ENCODE peak calls at places on chromosomes 6 and 20, in four cellular contexts. One of them, this sample, is unnamed.

GRCh38 chr6:157756708-157757429 is 66.2 kb upstream of the SNX9 start:
- DNase-seq in stomach: peak; percentile 93
- DNase-seq in gastrocnemius medialis: peak; percentile 72
- DNase-seq in body of pancreas: peak; percentile 94
- DNase-seq in this sample: peak; percentile 95

GRCh38 chr6:34528996-34529664 is 27.0 kb downstream of the SPDEF start:
- DNase-seq in stomach: no peak
- DNase-seq in gastrocnemius medialis: no peak
- DNase-seq in body of pancreas: no peak
- DNase-seq in this sample: no peak

GRCh38 chr6:144415835-144416237 is 130.7 kb downstream of the UTRN start:
- DNase-seq in stomach: no peak
- DNase-seq in gastrocnemius medialis: no peak
- DNase-seq in body of pancreas: no peak
- DNase-seq in this sample: no peak

GRCh38 chr20:51495921-51496545 is 46.5 kb downstream of the NFATC2 start:
- DNase-seq in stomach: no peak
- DNase-seq in gastrocnemius medialis: no peak
- DNase-seq in body of pancreas: no peak
- DNase-seq in this sample: no peak

GRCh38 chr6:8627085-8627861 is 191.9 kb upstream of the SLC35B3 start:
- DNase-seq in stomach: no peak
- DNase-seq in gastrocnemius medialis: no peak
- DNase-seq in body of pancreas: no peak
- DNase-seq in this sample: no peak

GRCh38 chr6:18022398-18023231 is 35.2 kb upstream of the KIF13A start:
- DNase-seq in stomach: no peak
- DNase-seq in gastrocnemius medialis: no peak
- DNase-seq in body of pancreas: no peak
- DNase-seq in this sample: no peak

GRCh38 chr6:18314317-18314997 is 50.1 kb upstream of the DEK start:
- DNase-seq in stomach: no peak
- DNase-seq in gastrocnemius medialis: no peak
- DNase-seq in body of pancreas: no peak
- DNase-seq in this sample: no peak

GRCh38 chr20:34190679-34191090 is 50.5 kb upstream of the ASIP start:
- DNase-seq in stomach: peak; percentile 68
- DNase-seq in gastrocnemius medialis: peak; percentile 53
- DNase-seq in body of pancreas: peak; percentile 78
- DNase-seq in this sample: peak; percentile 52

GRCh38 chr6:89794324-89794723 is 25.3 kb downstream of the MDN1 start:
- DNase-seq in stomach: no peak
- DNase-seq in gastrocnemius medialis: no peak
- DNase-seq in body of pancreas: no peak
- DNase-seq in this sample: no peak

GRCh38 chr6:12012566-12013367 is 655 bp downstream of the HIVEP1 start:
- DNase-seq in stomach: peak; percentile 64
- DNase-seq in gastrocnemius medialis: peak; percentile 41
- DNase-seq in body of pancreas: peak; percentile 83
- DNase-seq in this sample: no peak

DNA sequence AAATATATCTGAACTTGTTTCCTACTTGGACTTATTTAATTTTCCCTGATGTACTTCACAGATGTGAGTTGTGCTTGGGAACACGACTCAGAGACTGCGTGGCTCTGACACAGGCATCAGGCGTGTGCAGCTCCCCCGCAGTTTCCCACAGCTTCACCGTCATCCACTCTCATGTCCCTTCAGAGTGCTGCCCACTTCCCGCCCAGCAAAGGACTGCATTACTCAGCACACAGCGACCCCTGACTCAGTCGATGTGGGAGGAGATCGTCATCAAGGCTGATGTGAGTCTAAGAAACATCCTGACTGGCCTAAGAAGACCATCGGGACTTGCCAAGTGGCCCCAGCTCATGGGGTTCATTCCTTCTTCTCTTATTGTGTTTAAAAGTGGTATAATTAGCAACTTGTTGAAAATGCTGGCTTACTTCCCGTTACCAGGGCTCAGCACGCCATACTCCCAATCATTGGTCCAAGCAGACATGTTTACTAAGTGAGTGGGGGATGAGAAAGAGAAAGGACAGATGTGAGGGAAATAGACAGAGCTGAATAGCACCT is 539.4 kb upstream of the JARID2 start:
- DNase-seq in stomach: no peak
- DNase-seq in gastrocnemius medialis: peak; percentile 39
- DNase-seq in body of pancreas: peak; percentile 25
- DNase-seq in this sample: no peak
- TF ChIP-seq POLR2A in stomach: no peak
- TF ChIP-seq POLR2A in gastrocnemius medialis: no peak
- TF ChIP-seq POLR2A in body of pancreas: no peak
- TF ChIP-seq POLR2A in this sample: no peak

GRCh38 chr6:10426781-10427279 is 12.0 kb upstream of the TFAP2A start:
- DNase-seq in stomach: no peak
- DNase-seq in gastrocnemius medialis: no peak
- DNase-seq in body of pancreas: no peak
- DNase-seq in this sample: no peak

GRCh38 chr6:10425973-10426780 is 11.3 kb upstream of the TFAP2A start:
- DNase-seq in stomach: peak; percentile 55
- DNase-seq in gastrocnemius medialis: no peak
- DNase-seq in body of pancreas: peak; percentile 57
- DNase-seq in this sample: no peak

GRCh38 chr6:10433322-10433721 is 18.4 kb upstream of the TFAP2A start:
- DNase-seq in stomach: no peak
- DNase-seq in gastrocnemius medialis: no peak
- DNase-seq in body of pancreas: no peak
- DNase-seq in this sample: no peak

GRCh38 chr6:10431423-10432164 is 16.7 kb upstream of the TFAP2A start:
- DNase-seq in stomach: no peak
- DNase-seq in gastrocnemius medialis: no peak
- DNase-seq in body of pancreas: no peak
- DNase-seq in this sample: no peak

DNA sequence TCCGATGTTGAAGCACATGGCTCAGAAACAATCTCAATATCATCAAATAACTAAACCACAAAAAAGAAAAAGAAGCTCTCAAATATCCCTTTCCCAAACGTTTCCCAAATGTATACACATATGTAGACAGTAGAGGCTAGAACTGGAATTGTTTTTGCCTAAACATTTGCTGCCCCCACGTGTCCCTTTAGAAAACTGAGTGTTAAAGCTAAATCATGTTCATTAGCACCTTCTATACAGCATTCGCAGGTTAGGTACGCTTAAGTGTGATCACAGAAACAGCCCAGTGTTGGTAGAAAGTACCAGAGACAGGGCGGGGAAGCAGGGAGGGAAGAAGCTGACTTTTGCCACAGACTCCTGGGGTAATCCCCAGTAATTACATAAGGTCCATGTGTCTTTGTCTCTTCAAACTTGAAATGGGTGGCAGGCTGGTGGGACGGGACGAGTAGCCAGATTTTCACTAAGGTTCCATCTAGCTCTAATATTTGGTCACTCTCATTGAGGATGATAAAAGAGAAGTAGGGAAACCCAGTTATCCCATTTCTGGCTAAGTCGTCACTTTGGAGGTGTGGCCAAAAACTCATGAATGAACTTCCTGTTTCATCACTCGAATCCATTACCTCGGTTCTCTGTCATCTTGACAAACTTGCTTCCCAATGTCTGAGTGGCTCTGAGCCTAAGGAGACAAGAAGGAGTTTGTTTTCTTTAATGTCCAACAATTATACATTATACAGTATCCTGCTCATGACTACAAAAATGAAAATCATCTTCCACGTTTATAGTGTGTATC is 15.0 kb upstream of the TFAP2A start:
- DNase-seq in stomach: no peak
- DNase-seq in gastrocnemius medialis: no peak
- DNase-seq in body of pancreas: peak; percentile 37
- DNase-seq in this sample: no peak
- H3K4me3 ChIP-seq in stomach: no peak overlapping the region
- H3K4me3 ChIP-seq in gastrocnemius medialis: no peak overlapping the region
- H3K4me3 ChIP-seq in body of pancreas: no peak overlapping the region
- H3K4me3 ChIP-seq in this sample: no peak overlapping the region

GRCh38 chr20:10675456-10675848 is 1.7 kb upstream of the JAG1 start:
- DNase-seq in stomach: no peak
- DNase-seq in gastrocnemius medialis: no peak
- DNase-seq in body of pancreas: no peak
- DNase-seq in this sample: no peak
- H3K27ac ChIP-seq in stomach: peak overlapping the region; percentile 98
- H3K27ac ChIP-seq in gastrocnemius medialis: peak overlapping the region; percentile 86
- H3K27ac ChIP-seq in body of pancreas: peak overlapping the region; percentile 97
- H3K27ac ChIP-seq in this sample: no peak overlapping the region

GRCh38 chr20:17958326-17959256 is 10.0 kb downstream of the SNX5 start:
- DNase-seq in stomach: no peak
- DNase-seq in gastrocnemius medialis: no peak
- DNase-seq in body of pancreas: no peak
- DNase-seq in this sample: no peak
- TF ChIP-seq POLR2A in stomach: no peak
- TF ChIP-seq POLR2A in gastrocnemius medialis: no peak
- TF ChIP-seq POLR2A in body of pancreas: no peak
- TF ChIP-seq POLR2A in this sample: no peak

GRCh38 chr6:137491478-137491877 is 2.7 kb downstream of the OLIG3 start:
- DNase-seq in stomach: no peak
- DNase-seq in gastrocnemius medialis: no peak
- DNase-seq in body of pancreas: no peak
- DNase-seq in this sample: no peak

GRCh38 chr6:137492289-137492688 is 1.9 kb downstream of the OLIG3 start:
- DNase-seq in stomach: no peak
- DNase-seq in gastrocnemius medialis: no peak
- DNase-seq in body of pancreas: no peak
- DNase-seq in this sample: no peak

GRCh38 chr6:137489410-137490371 is 4.5 kb downstream of the OLIG3 start:
- DNase-seq in stomach: no peak
- DNase-seq in gastrocnemius medialis: no peak
- DNase-seq in body of pancreas: no peak
- DNase-seq in this sample: no peak

GRCh38 chr6:137490506-137490905 is 3.7 kb downstream of the OLIG3 start:
- DNase-seq in stomach: no peak
- DNase-seq in gastrocnemius medialis: no peak
- DNase-seq in body of pancreas: no peak
- DNase-seq in this sample: no peak

GRCh38 chr6:137490961-137491360 is 3.2 kb downstream of the OLIG3 start:
- DNase-seq in stomach: no peak
- DNase-seq in gastrocnemius medialis: no peak
- DNase-seq in body of pancreas: no peak
- DNase-seq in this sample: no peak
- H3K4me3 ChIP-seq in stomach: no peak overlapping the region
- H3K4me3 ChIP-seq in gastrocnemius medialis: no peak overlapping the region
- H3K4me3 ChIP-seq in body of pancreas: no peak overlapping the region
- H3K4me3 ChIP-seq in this sample: no peak overlapping the region

DNA sequence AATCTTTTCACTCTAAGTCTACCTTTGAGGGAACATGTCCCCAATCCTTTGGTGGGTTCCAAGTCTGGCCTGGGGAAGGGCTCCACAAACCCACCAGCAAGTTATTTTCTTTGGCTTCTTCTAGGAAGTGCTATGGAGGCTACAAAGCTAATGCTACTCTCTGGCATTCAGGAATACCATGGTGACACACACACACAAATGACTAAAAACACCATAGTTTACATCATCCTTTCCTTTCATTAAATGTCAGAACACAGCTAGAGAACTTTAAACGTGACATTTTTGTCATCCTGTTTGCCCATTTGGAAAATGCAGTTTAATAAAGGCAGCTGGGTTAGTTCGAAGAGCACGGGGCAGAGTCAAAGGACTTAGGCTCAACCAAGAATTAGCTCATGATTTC is 40.2 kb upstream of the PROKR2 start:
- DNase-seq in stomach: no peak
- DNase-seq in gastrocnemius medialis: no peak
- DNase-seq in body of pancreas: no peak
- DNase-seq in this sample: no peak
- H3K27ac ChIP-seq in stomach: no peak overlapping the region
- H3K27ac ChIP-seq in gastrocnemius medialis: no peak overlapping the region
- H3K27ac ChIP-seq in body of pancreas: no peak overlapping the region
- H3K27ac ChIP-seq in this sample: no peak overlapping the region

GRCh38 chr6:48113130-48113529 is 2.1 kb upstream of the PTCHD4 start:
- DNase-seq in stomach: no peak
- DNase-seq in gastrocnemius medialis: no peak
- DNase-seq in body of pancreas: no peak
- DNase-seq in this sample: no peak

GRCh38 chr6:48109902-48110301 is 1.1 kb downstream of the PTCHD4 start:
- DNase-seq in stomach: no peak
- DNase-seq in gastrocnemius medialis: no peak
- DNase-seq in body of pancreas: no peak
- DNase-seq in this sample: no peak

GRCh38 chr6:48111143-48111506 is at the start of gene PTCHD4:
- DNase-seq in stomach: no peak
- DNase-seq in gastrocnemius medialis: no peak
- DNase-seq in body of pancreas: no peak
- DNase-seq in this sample: no peak

GRCh38 chr6:48111575-48111974 is 578 bp upstream of the PTCHD4 start:
- DNase-seq in stomach: no peak
- DNase-seq in gastrocnemius medialis: no peak
- DNase-seq in body of pancreas: no peak
- DNase-seq in this sample: no peak

DNA sequence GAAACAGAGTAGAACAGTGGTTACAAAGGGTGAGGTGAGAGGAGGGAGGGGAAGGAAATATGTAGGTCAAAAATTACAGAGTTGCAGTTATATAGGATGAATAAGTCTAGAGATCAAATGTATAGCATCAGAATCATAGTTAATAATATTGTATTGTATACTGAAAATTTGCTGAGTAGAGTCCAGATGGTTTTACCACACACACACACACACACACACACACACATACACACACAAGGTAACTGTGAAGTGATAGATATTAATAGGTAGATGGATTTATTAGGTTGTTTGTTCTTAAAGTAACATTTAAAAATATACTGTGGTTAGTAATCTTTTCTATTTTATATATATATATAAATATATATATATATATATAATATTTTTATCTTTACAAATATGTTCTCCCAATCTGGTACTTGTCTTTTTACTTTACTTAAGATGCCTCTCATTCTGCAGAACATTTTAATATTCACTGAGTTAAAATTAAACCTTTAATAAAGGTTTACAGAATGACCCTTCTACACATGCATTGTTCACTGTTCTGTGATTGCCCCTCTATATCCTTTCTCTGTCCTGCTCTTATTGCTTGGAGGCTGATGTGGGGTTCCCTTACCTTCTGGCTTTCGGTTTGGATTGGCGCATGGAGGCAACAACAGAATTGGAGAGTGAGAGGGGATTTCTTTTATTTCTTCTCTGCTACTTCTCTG is 408 bp downstream of the PTCHD4 start:
- DNase-seq in stomach: no peak
- DNase-seq in gastrocnemius medialis: no peak
- DNase-seq in body of pancreas: no peak
- DNase-seq in this sample: no peak
- TF ChIP-seq POLR2A in stomach: no peak
- TF ChIP-seq POLR2A in gastrocnemius medialis: no peak
- TF ChIP-seq POLR2A in body of pancreas: no peak
- TF ChIP-seq POLR2A in this sample: no peak

This sample was measured in tibial nerve.